ENCODE peak calls at places on chromosomes 16 and 17, in eight cellular contexts. One of them, this sample, is unnamed.

GRCh38 chr17:50173335-50173941 is 7.6 kb downstream of the SGCA start:
- DNase-seq in HFFc6: peak
- DNase-seq in brain microvascular endothelial cell: peak
- DNase-seq in endodermal cell: peak
- DNase-seq in mucosa of descending colon: no peak
- DNase-seq in H9: peak
- DNase-seq in BJ: peak
- DNase-seq in GM10248: no peak
- DNase-seq in this sample: peak

GRCh38 chr16:78485899-78486221 is 386.4 kb downstream of the WWOX start:
- DNase-seq in HFFc6: no peak
- DNase-seq in brain microvascular endothelial cell: no peak
- DNase-seq in endodermal cell: no peak
- DNase-seq in mucosa of descending colon: no peak
- DNase-seq in H9: no peak
- DNase-seq in BJ: no peak
- DNase-seq in GM10248: no peak
- DNase-seq in this sample: no peak

GRCh38 chr16:67966549-67967182 is 1.8 kb downstream of the SLC12A4 start:
- DNase-seq in HFFc6: peak
- DNase-seq in brain microvascular endothelial cell: no peak
- DNase-seq in endodermal cell: peak
- DNase-seq in mucosa of descending colon: no peak
- DNase-seq in H9: peak
- DNase-seq in BJ: no peak
- DNase-seq in GM10248: no peak
- DNase-seq in this sample: no peak

GRCh38 chr16:84806256-84806889 is 13.4 kb upstream of the CRISPLD2 start:
- DNase-seq in HFFc6: peak
- DNase-seq in brain microvascular endothelial cell: peak
- DNase-seq in endodermal cell: no peak
- DNase-seq in mucosa of descending colon: no peak
- DNase-seq in H9: no peak
- DNase-seq in BJ: peak
- DNase-seq in GM10248: peak
- DNase-seq in this sample: peak

GRCh38 chr17:62098623-62099231 is 33.6 kb upstream of the MED13 start:
- DNase-seq in HFFc6: no peak
- DNase-seq in brain microvascular endothelial cell: no peak
- DNase-seq in endodermal cell: no peak
- DNase-seq in mucosa of descending colon: no peak
- DNase-seq in H9: no peak
- DNase-seq in BJ: no peak
- DNase-seq in GM10248: peak
- DNase-seq in this sample: no peak

GRCh38 chr16:31064882-31065461 is 9.1 kb downstream of the ZNF668 start:
- DNase-seq in HFFc6: peak
- DNase-seq in brain microvascular endothelial cell: peak
- DNase-seq in endodermal cell: no peak
- DNase-seq in mucosa of descending colon: peak
- DNase-seq in H9: no peak
- DNase-seq in BJ: peak
- DNase-seq in GM10248: no peak
- DNase-seq in this sample: peak

GRCh38 chr17:58394534-58395223 is 22.7 kb downstream of the RNF43 start:
- DNase-seq in HFFc6: no peak
- DNase-seq in brain microvascular endothelial cell: no peak
- DNase-seq in endodermal cell: no peak
- DNase-seq in mucosa of descending colon: no peak
- DNase-seq in H9: no peak
- DNase-seq in BJ: no peak
- DNase-seq in GM10248: no peak
- DNase-seq in this sample: no peak

GRCh38 chr17:80318166-80318565 is 57.5 kb downstream of the RNF213 start:
- DNase-seq in HFFc6: no peak
- DNase-seq in brain microvascular endothelial cell: no peak
- DNase-seq in endodermal cell: no peak
- DNase-seq in mucosa of descending colon: no peak
- DNase-seq in H9: no peak
- DNase-seq in BJ: no peak
- DNase-seq in GM10248: no peak
- DNase-seq in this sample: no peak

GRCh38 chr17:71163121-71163812 is 957.6 kb upstream of the SOX9 start:
- DNase-seq in HFFc6: no peak
- DNase-seq in brain microvascular endothelial cell: peak
- DNase-seq in endodermal cell: no peak
- DNase-seq in mucosa of descending colon: peak
- DNase-seq in H9: no peak
- DNase-seq in BJ: no peak
- DNase-seq in GM10248: no peak
- DNase-seq in this sample: peak

GRCh38 chr16:84442416-84443145 is 61.9 kb downstream of the MEAK7 start:
- DNase-seq in HFFc6: no peak
- DNase-seq in brain microvascular endothelial cell: no peak
- DNase-seq in endodermal cell: peak
- DNase-seq in mucosa of descending colon: no peak
- DNase-seq in H9: no peak
- DNase-seq in BJ: no peak
- DNase-seq in GM10248: no peak
- DNase-seq in this sample: no peak

GRCh38 chr16:69937465-69937951 is 13.6 kb upstream of the CLEC18A start:
- DNase-seq in HFFc6: peak
- DNase-seq in brain microvascular endothelial cell: no peak
- DNase-seq in endodermal cell: no peak
- DNase-seq in mucosa of descending colon: no peak
- DNase-seq in H9: no peak
- DNase-seq in BJ: no peak
- DNase-seq in GM10248: no peak
- DNase-seq in this sample: no peak

GRCh38 chr16:21101631-21102420 is 48.8 kb downstream of the DNAH3 start:
- DNase-seq in HFFc6: peak
- DNase-seq in brain microvascular endothelial cell: peak
- DNase-seq in endodermal cell: peak
- DNase-seq in mucosa of descending colon: peak
- DNase-seq in H9: peak
- DNase-seq in BJ: no peak
- DNase-seq in GM10248: no peak
- DNase-seq in this sample: no peak

GRCh38 chr17:70523407-70523806 is 354.1 kb downstream of the KCNJ2 start:
- DNase-seq in HFFc6: no peak
- DNase-seq in brain microvascular endothelial cell: no peak
- DNase-seq in endodermal cell: no peak
- DNase-seq in mucosa of descending colon: no peak
- DNase-seq in H9: no peak
- DNase-seq in BJ: no peak
- DNase-seq in GM10248: no peak
- DNase-seq in this sample: no peak

GRCh38 chr17:11900103-11900502 is 97.2 kb downstream of the ZNF18 start:
- DNase-seq in HFFc6: no peak
- DNase-seq in brain microvascular endothelial cell: no peak
- DNase-seq in endodermal cell: peak
- DNase-seq in mucosa of descending colon: peak
- DNase-seq in H9: no peak
- DNase-seq in BJ: no peak
- DNase-seq in GM10248: no peak
- DNase-seq in this sample: no peak

GRCh38 chr17:77371117-77371887 is 230.5 kb downstream of the SEC14L1 start:
- DNase-seq in HFFc6: peak
- DNase-seq in brain microvascular endothelial cell: peak
- DNase-seq in endodermal cell: no peak
- DNase-seq in mucosa of descending colon: no peak
- DNase-seq in H9: no peak
- DNase-seq in BJ: no peak
- DNase-seq in GM10248: no peak
- DNase-seq in this sample: no peak

GRCh38 chr16:57624044-57624688 is 4.3 kb upstream of the ADGRG1 start:
- DNase-seq in HFFc6: no peak
- DNase-seq in brain microvascular endothelial cell: peak
- DNase-seq in endodermal cell: no peak
- DNase-seq in mucosa of descending colon: no peak
- DNase-seq in H9: no peak
- DNase-seq in BJ: no peak
- DNase-seq in GM10248: no peak
- DNase-seq in this sample: no peak

GRCh38 chr16:79411805-79412204 is 188.7 kb downstream of the MAF start:
- DNase-seq in HFFc6: no peak
- DNase-seq in brain microvascular endothelial cell: no peak
- DNase-seq in endodermal cell: no peak
- DNase-seq in mucosa of descending colon: no peak
- DNase-seq in H9: no peak
- DNase-seq in BJ: no peak
- DNase-seq in GM10248: no peak
- DNase-seq in this sample: no peak

GRCh38 chr17:31319253-31319661 is 2.2 kb downstream of the EVI2A start:
- DNase-seq in HFFc6: no peak
- DNase-seq in brain microvascular endothelial cell: no peak
- DNase-seq in endodermal cell: no peak
- DNase-seq in mucosa of descending colon: no peak
- DNase-seq in H9: no peak
- DNase-seq in BJ: no peak
- DNase-seq in GM10248: no peak
- DNase-seq in this sample: no peak

GRCh38 chr17:41325611-41326010 is 10.1 kb upstream of the KRTAP17-1 start:
- DNase-seq in HFFc6: no peak
- DNase-seq in brain microvascular endothelial cell: no peak
- DNase-seq in endodermal cell: no peak
- DNase-seq in mucosa of descending colon: no peak
- DNase-seq in H9: no peak
- DNase-seq in BJ: no peak
- DNase-seq in GM10248: no peak
- DNase-seq in this sample: no peak

GRCh38 chr16:88971371-88972097 is 5.5 kb downstream of the CBFA2T3 start:
- DNase-seq in HFFc6: no peak
- DNase-seq in brain microvascular endothelial cell: no peak
- DNase-seq in endodermal cell: no peak
- DNase-seq in mucosa of descending colon: peak
- DNase-seq in H9: no peak
- DNase-seq in BJ: no peak
- DNase-seq in GM10248: peak
- DNase-seq in this sample: no peak

GRCh38 chr16:24758373-24758772 is 28.9 kb downstream of the TNRC6A start:
- DNase-seq in HFFc6: no peak
- DNase-seq in brain microvascular endothelial cell: peak
- DNase-seq in endodermal cell: no peak
- DNase-seq in mucosa of descending colon: no peak
- DNase-seq in H9: no peak
- DNase-seq in BJ: no peak
- DNase-seq in GM10248: no peak
- DNase-seq in this sample: no peak

GRCh38 chr16:28823719-28824547 is 1.1 kb downstream of the ATXN2L start:
- DNase-seq in HFFc6: peak
- DNase-seq in brain microvascular endothelial cell: peak
- DNase-seq in endodermal cell: peak
- DNase-seq in mucosa of descending colon: peak
- DNase-seq in H9: peak
- DNase-seq in BJ: peak
- DNase-seq in GM10248: peak
- DNase-seq in this sample: peak
- TF ChIP-seq CTCF in HFFc6: peak
- TF ChIP-seq CTCF in brain microvascular endothelial cell: peak
- TF ChIP-seq CTCF in endodermal cell: peak
- TF ChIP-seq CTCF in mucosa of descending colon: peak
- TF ChIP-seq CTCF in H9: no peak
- TF ChIP-seq CTCF in BJ: peak
- TF ChIP-seq CTCF in GM10248: no peak
- TF ChIP-seq CTCF in this sample: no peak

GRCh38 chr17:48860034-48860433 is 29.2 kb downstream of the CALCOCO2 start:
- DNase-seq in HFFc6: no peak
- DNase-seq in brain microvascular endothelial cell: no peak
- DNase-seq in endodermal cell: no peak
- DNase-seq in mucosa of descending colon: no peak
- DNase-seq in H9: no peak
- DNase-seq in BJ: no peak
- DNase-seq in GM10248: no peak
- DNase-seq in this sample: no peak
- TF ChIP-seq CTCF in HFFc6: peak
- TF ChIP-seq CTCF in brain microvascular endothelial cell: peak
- TF ChIP-seq CTCF in endodermal cell: peak
- TF ChIP-seq CTCF in mucosa of descending colon: no peak
- TF ChIP-seq CTCF in H9: peak
- TF ChIP-seq CTCF in BJ: peak
- TF ChIP-seq CTCF in GM10248: no peak
- TF ChIP-seq CTCF in this sample: peak

GRCh38 chr16:87356491-87356853 is 27.1 kb downstream of the FBXO31 start:
- DNase-seq in HFFc6: no peak
- DNase-seq in brain microvascular endothelial cell: no peak
- DNase-seq in endodermal cell: no peak
- DNase-seq in mucosa of descending colon: no peak
- DNase-seq in H9: no peak
- DNase-seq in BJ: no peak
- DNase-seq in GM10248: no peak
- DNase-seq in this sample: no peak

GRCh38 chr16:87350681-87351319 is 32.8 kb downstream of the FBXO31 start:
- DNase-seq in HFFc6: peak
- DNase-seq in brain microvascular endothelial cell: no peak
- DNase-seq in endodermal cell: no peak
- DNase-seq in mucosa of descending colon: no peak
- DNase-seq in H9: no peak
- DNase-seq in BJ: peak
- DNase-seq in GM10248: no peak
- DNase-seq in this sample: no peak

GRCh38 chr16:87351320-87351698 is 32.3 kb downstream of the FBXO31 start:
- DNase-seq in HFFc6: no peak
- DNase-seq in brain microvascular endothelial cell: no peak
- DNase-seq in endodermal cell: no peak
- DNase-seq in mucosa of descending colon: no peak
- DNase-seq in H9: no peak
- DNase-seq in BJ: no peak
- DNase-seq in GM10248: no peak
- DNase-seq in this sample: no peak

GRCh38 chr16:87352818-87353217 is 30.8 kb downstream of the FBXO31 start:
- DNase-seq in HFFc6: no peak
- DNase-seq in brain microvascular endothelial cell: no peak
- DNase-seq in endodermal cell: no peak
- DNase-seq in mucosa of descending colon: no peak
- DNase-seq in H9: no peak
- DNase-seq in BJ: no peak
- DNase-seq in GM10248: no peak
- DNase-seq in this sample: no peak

DNA sequence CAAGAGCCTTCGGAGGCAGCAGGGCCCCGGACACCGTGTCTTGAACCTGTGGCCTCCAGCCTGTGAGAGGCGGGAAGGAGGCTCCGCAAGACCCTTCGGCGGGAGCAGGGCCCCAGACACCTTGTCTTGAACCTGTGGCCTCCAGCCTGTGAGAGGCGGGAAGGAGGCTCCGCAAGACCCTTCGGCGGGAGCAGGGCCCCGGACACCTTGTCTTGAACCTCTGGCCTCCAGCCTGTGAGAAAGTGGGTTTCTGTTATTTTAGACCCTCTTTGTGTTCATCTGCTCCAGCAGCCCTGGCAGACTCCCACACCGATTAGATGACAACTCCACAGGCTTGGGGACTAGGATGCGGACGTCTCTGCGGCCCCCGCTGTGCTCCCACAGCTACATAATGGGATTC is 30.0 kb downstream of the FBXO31 start:
- DNase-seq in HFFc6: no peak
- DNase-seq in brain microvascular endothelial cell: no peak
- DNase-seq in endodermal cell: no peak
- DNase-seq in mucosa of descending colon: no peak
- DNase-seq in H9: no peak
- DNase-seq in BJ: no peak
- DNase-seq in GM10248: no peak
- DNase-seq in this sample: no peak
- TF ChIP-seq CTCF in HFFc6: no peak
- TF ChIP-seq CTCF in brain microvascular endothelial cell: no peak
- TF ChIP-seq CTCF in endodermal cell: no peak
- TF ChIP-seq CTCF in mucosa of descending colon: no peak
- TF ChIP-seq CTCF in H9: no peak
- TF ChIP-seq CTCF in BJ: no peak
- TF ChIP-seq CTCF in GM10248: no peak
- TF ChIP-seq CTCF in this sample: no peak

GRCh38 chr16:3855142-3855541 is 25.4 kb downstream of the CREBBP start:
- DNase-seq in HFFc6: no peak
- DNase-seq in brain microvascular endothelial cell: no peak
- DNase-seq in endodermal cell: no peak
- DNase-seq in mucosa of descending colon: no peak
- DNase-seq in H9: no peak
- DNase-seq in BJ: no peak
- DNase-seq in GM10248: no peak
- DNase-seq in this sample: no peak
- TF ChIP-seq CTCF in HFFc6: no peak
- TF ChIP-seq CTCF in brain microvascular endothelial cell: no peak
- TF ChIP-seq CTCF in endodermal cell: no peak
- TF ChIP-seq CTCF in mucosa of descending colon: no peak
- TF ChIP-seq CTCF in H9: no peak
- TF ChIP-seq CTCF in BJ: no peak
- TF ChIP-seq CTCF in GM10248: no peak
- TF ChIP-seq CTCF in this sample: no peak

This sample was measured in astrocyte of the cerebellum.